ENCODE peak calls at places on chromosomes 16 and 17, in six cellular contexts. R is HCT116, W is K562, N is HepG2, Q is WTC11, I is GM12878. X is an unnamed sample.

GRCh38 chr17:72976971-72977767 is 115.3 kb downstream of the SLC39A11 start:
- DNase-seq in W (peak), Q (no peak), I (peak), N (no peak), R (peak), X (peak)

GRCh38 chr16:7161886-7162285 is 170.8 kb upstream of the RBFOX1 start:
- DNase-seq in Q (no peak), R (no peak), W (no peak), N (no peak), I (no peak), X (no peak)

GRCh38 chr16:68754117-68754792 is 17.2 kb downstream of the CDH1 start:
- DNase-seq in W (no peak), N (no peak), R (no peak), Q (no peak), I (no peak), X (no peak)

GRCh38 chr17:77304051-77304745 is 163.4 kb downstream of the SEC14L1 start:
- DNase-seq in Q (no peak), R (no peak), W (no peak), I (no peak), N (no peak), X (no peak)

GRCh38 chr16:69829338-69829737 is 67.2 kb downstream of the WWP2 start:
- DNase-seq in R (no peak), Q (no peak), W (no peak), I (no peak), N (no peak), X (no peak)

GRCh38 chr16:15907863-15908478 is 19.6 kb upstream of the CEP20 start:
- DNase-seq in W (peak), I (peak), R (peak), N (peak), Q (peak), X (peak)

GRCh38 chr17:63426041-63426916 is 19.8 kb downstream of the CYB561 start:
- DNase-seq in R (no peak), Q (no peak), W (no peak), N (no peak), I (no peak), X (no peak)

GRCh38 chr17:67256075-67256732 is 11.2 kb upstream of the HELZ start:
- DNase-seq in R (no peak), Q (no peak), W (no peak), I (no peak), N (no peak), X (no peak)

GRCh38 chr17:1473170-1473569 is 17.1 kb upstream of the CRK start:
- DNase-seq in N (no peak), W (peak), R (no peak), Q (peak), I (no peak), X (no peak)

GRCh38 chr16:66474750-66475199 is 47.7 kb downstream of the BEAN1 start:
- DNase-seq in I (peak), W (no peak), R (no peak), Q (no peak), N (no peak), X (no peak)

GRCh38 chr17:78142113-78142861 is 3.9 kb upstream of the C17orf99 start:
- DNase-seq in N (peak), W (peak), I (no peak), R (peak), Q (no peak), X (no peak)

GRCh38 chr17:61205931-61206330 is 193.7 kb upstream of the TBX2 start:
- DNase-seq in Q (no peak), I (no peak), W (no peak), N (no peak), R (no peak), X (no peak)
- TF ChIP-seq SP1 in Q (no peak), I (no peak), W (no peak), N (no peak), R (no peak), X (no peak)

DNA sequence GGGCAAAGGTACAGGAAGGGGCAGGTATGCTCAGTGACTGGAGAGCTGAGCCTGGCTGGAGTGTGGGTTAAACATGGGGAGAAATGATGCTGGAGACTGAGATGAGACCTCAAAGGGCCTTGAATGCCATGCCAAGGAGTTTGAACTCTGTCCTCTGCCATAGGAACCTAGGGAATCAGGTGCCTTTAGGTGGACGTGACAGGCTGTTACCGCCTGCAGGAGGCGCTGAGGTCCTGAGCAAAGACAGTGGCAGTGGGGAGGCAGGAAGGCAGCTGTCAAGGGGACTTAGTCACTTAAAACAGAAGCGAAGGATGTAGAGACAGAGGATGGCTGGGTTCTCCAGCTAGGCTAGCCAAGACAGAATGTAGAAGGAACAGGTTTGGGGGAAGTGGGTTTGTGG is 9.1 kb downstream of the PSMB3 start:
- DNase-seq in R (peak), W (peak), I (no peak), Q (peak), N (peak), X (peak)
- TF ChIP-seq SP1 in R (no peak), W (no peak), I (no peak), Q (no peak), N (no peak), X (no peak)

GRCh38 chr16:80066805-80067580 is 466.5 kb upstream of the MAF start:
- DNase-seq in Q (no peak), W (no peak), I (no peak), R (no peak), N (no peak), X (no peak)

GRCh38 chr16:80062361-80063027 is 462.0 kb upstream of the MAF start:
- DNase-seq in N (no peak), Q (no peak), R (no peak), W (no peak), I (no peak), X (no peak)

GRCh38 chr16:80060470-80060869 is 459.9 kb upstream of the MAF start:
- DNase-seq in R (no peak), Q (no peak), N (no peak), W (no peak), I (no peak), X (no peak)

GRCh38 chr16:80063028-80063767 is 462.7 kb upstream of the MAF start:
- DNase-seq in Q (no peak), N (no peak), I (no peak), W (no peak), R (no peak), X (no peak)

DNA sequence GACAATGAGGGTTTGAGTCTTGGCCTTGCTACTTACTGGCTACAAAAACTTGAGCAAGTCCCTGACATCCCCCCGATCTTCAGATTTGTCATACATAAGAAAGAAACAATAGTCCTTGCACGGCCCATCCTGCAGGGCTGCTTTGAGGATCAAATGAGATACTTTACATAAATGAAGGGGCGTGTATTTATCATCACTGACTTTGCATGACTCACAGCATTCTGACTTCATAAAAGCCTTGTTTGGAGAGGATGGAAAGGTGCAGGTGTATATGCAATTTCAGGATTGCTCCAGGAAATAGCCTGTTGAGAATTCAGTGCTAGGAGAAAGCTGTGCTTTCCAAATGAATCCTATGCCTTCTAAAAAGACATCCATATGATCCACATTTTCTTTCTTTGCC is 465.0 kb upstream of the MAF start:
- DNase-seq in Q (no peak), W (no peak), N (no peak), R (no peak), I (no peak), X (no peak)
- TF ChIP-seq SP1 in Q (no peak), W (no peak), N (no peak), R (no peak), I (no peak), X (no peak)

DNA sequence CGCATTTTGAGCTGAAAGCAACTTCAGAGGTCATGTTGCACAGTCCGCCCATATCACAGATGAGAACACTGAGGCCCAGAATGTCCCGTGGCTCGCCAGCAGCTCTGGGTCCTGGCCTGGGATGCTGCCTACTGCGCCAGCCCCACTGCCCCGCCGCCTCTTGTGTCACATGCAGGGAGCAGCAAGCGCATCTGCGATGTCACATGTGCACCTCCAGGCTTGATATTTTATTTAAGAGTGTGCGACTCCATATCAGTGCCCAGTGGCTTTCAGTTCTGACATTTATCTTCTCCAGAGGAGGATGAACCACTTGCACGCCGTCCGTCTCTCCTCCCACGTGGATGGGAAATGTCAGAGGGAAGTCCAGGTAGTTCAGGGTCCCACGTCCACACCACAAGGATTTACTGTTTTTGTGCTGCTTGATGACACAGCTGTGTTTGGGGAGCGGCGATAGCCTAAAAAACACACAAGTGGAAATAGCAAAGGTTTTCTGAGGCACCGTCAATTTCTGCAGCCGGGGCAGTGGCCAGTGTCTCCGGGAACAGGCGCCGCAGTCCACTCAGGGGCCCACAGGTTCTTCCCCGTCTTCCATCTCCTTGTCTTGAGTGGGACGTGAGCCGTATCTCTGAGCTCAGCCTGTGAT is 7.0 kb upstream of the RBFOX3 start:
- DNase-seq in Q (no peak), R (no peak), I (no peak), W (no peak), N (no peak), X (no peak)
- TF ChIP-seq SP1 in Q (no peak), R (no peak), I (no peak), W (no peak), N (no peak), X (no peak)

X was measured in HEK293T.